ENCODE peak calls at places on chromosome 19, in six cellular contexts. V, B, J, E, H and K are unnamed samples.

GRCh38 chr19:35350591-35350990 is 2.9 kb downstream of the FFAR1 start:
- DNase-seq in B (no peak), J (no peak), H (peak; percentile 18), E (no peak), V (peak; percentile 8), K (no peak)

GRCh38 chr19:8388612-8388958 is 1.6 kb upstream of the RAB11B start:
- DNase-seq in H (no peak), J (no peak), V (no peak), E (no peak), B (no peak), K (no peak)

GRCh38 chr19:18292460-18292809 is 11.0 kb upstream of the JUND start:
- DNase-seq in B (no peak), H (peak; percentile 39), V (no peak), J (no peak), E (peak; percentile 60), K (no peak)

GRCh38 chr19:47228168-47228936 is 2.6 kb downstream of the BBC3 start:
- DNase-seq in V (peak; percentile 34), E (no peak), J (no peak), B (peak; percentile 70), H (no peak), K (peak; percentile 73)

GRCh38 chr19:33241091-33241529 is 15.5 kb upstream of the SLC7A10 start:
- DNase-seq in H (no peak), B (no peak), E (no peak), V (no peak), J (no peak), K (no peak)

GRCh38 chr19:47232422-47233211 is 1.6 kb upstream of the BBC3 start:
- DNase-seq in B (peak; percentile 63), J (peak; percentile 41), V (peak; percentile 59), E (peak; percentile 65), H (no peak), K (peak; percentile 79)

GRCh38 chr19:16714702-16715294 is 4.8 kb upstream of the NWD1 start:
- DNase-seq in J (no peak), V (peak; percentile 66), B (peak; percentile 54), H (peak; percentile 50), E (peak; percentile 46), K (peak; percentile 68)

GRCh38 chr19:12749938-12750521 is 1.6 kb upstream of the BEST2 start:
- DNase-seq in E (no peak), H (no peak), J (no peak), B (no peak), V (no peak), K (no peak)

GRCh38 chr19:35858311-35858710 is 1.6 kb downstream of the KIRREL2 start:
- DNase-seq in E (no peak), J (no peak), B (no peak), H (no peak), V (no peak), K (no peak)

GRCh38 chr19:29976151-29976943 is 34.3 kb downstream of the URI1 start:
- DNase-seq in J (no peak), B (no peak), E (no peak), H (no peak), V (no peak), K (no peak)

GRCh38 chr19:41327076-41327475 is 17.1 kb downstream of the CCDC97 start:
- DNase-seq in V (no peak), B (no peak), J (no peak), E (no peak), H (no peak), K (no peak)

GRCh38 chr19:18542936-18543813 is at the start of gene FKBP8:
- DNase-seq in H (peak; percentile 98), J (no peak), E (peak; percentile 92), V (peak; percentile 99), B (peak; percentile 90), K (peak; percentile 91)

GRCh38 chr19:54114340-54114826 is 1.1 kb downstream of the TFPT start:
- DNase-seq in H (peak; percentile 58), B (no peak), J (no peak), E (peak; percentile 33), V (peak; percentile 44), K (no peak)